ENCODE peak calls at places on chromosomes 12 and 14, in eight cellular contexts. U is stimulated activated CD4-positive, alpha-beta T cell treated with anti-CD3 and anti-CD28 coated beads, Interleukin-12 subunit alpha, Interleukin-12 subunit beta, amount 100 ng/mL, for 48 hours; I is WERI-Rb-1; P is adipocyte; D is activated CD4-positive, alpha-beta T cell treated with anti-CD3 and anti-CD28 coated beads for 36 hours; W is HCT116; L is GM23248; A is NCI-H510A treated with DMSO at 0.1 percent for 48 hours. J is an unnamed sample.

GRCh38 chr12:112122823-112123690 is 2.3 kb upstream of the TRAFD1 start:
- DNase-seq in U (no peak), I (no peak), P (peak; percentile 68), D (no peak), W (no peak), L (peak; percentile 75), A (no peak), J (no peak)

GRCh38 chr12:69501154-69501895 is 31.1 kb downstream of the FRS2 start:
- DNase-seq in U (no peak), I (no peak), P (peak; percentile 45), D (no peak), W (no peak), L (peak; percentile 76), A (no peak), J (no peak)

GRCh38 chr14:66231823-66232222 is 254.3 kb upstream of the CCDC196 start:
- DNase-seq in U (no peak), I (no peak), P (no peak), D (no peak), W (no peak), L (no peak), A (peak; percentile 22), J (no peak)

GRCh38 chr12:124294686-124295315 is at the start of gene RFLNA:
- DNase-seq in U (no peak), I (peak; percentile 38), P (peak; percentile 51), D (peak; percentile 12), W (no peak), L (peak; percentile 55), A (peak; percentile 12), J (no peak)

GRCh38 chr12:105205322-105206048 is 30.5 kb downstream of the APPL2 start:
- DNase-seq in U (no peak), I (no peak), P (no peak), D (no peak), W (no peak), L (no peak), A (peak; percentile 91), J (no peak)

GRCh38 chr14:60805881-60806569 is 71.5 kb downstream of the MNAT1 start:
- DNase-seq in U (peak; percentile 1), I (no peak), P (peak; percentile 16), D (no peak), W (no peak), L (peak; percentile 67), A (no peak), J (no peak)

GRCh38 chr12:50925342-50925651 is 27.0 kb upstream of the HIGD1C start:
- DNase-seq in U (no peak), I (no peak), P (no peak), D (no peak), W (no peak), L (no peak), A (peak; percentile 41), J (no peak)

GRCh38 chr12:11580125-11580751 is 69.2 kb upstream of the ETV6 start:
- DNase-seq in U (no peak), I (no peak), P (peak; percentile 88), D (no peak), W (no peak), L (peak; percentile 94), A (no peak), J (no peak)

GRCh38 chr12:29519585-29520182 is 22.2 kb upstream of the OVCH1 start:
- DNase-seq in U (peak; percentile 42), I (peak; percentile 9), P (peak; percentile 80), D (peak; percentile 39), W (peak; percentile 29), L (peak; percentile 56), A (peak; percentile 24), J (no peak)

GRCh38 chr12:11026118-11026517 is 3.7 kb upstream of the TAS2R19 start:
- DNase-seq in U (no peak), I (peak; percentile 10), P (no peak), D (no peak), W (no peak), L (no peak), A (no peak), J (no peak)

GRCh38 chr14:75821828-75822521 is 159.8 kb downstream of the TGFB3 start:
- DNase-seq in U (no peak), I (no peak), P (no peak), D (no peak), W (peak; percentile 54), L (peak; percentile 49), A (peak; percentile 91), J (no peak)

GRCh38 chr12:131894981-131895639 is 688 bp downstream of the ULK1 start:
- DNase-seq in U (no peak), I (no peak), P (peak; percentile 44), D (no peak), W (no peak), L (peak; percentile 38), A (no peak), J (no peak)

GRCh38 chr14:93970589-93970966 is 5.8 kb downstream of the ASB2 start:
- DNase-seq in U (no peak), I (peak; percentile 17), P (no peak), D (peak; percentile 83), W (peak; percentile 33), L (peak; percentile 36), A (peak; percentile 42), J (no peak)

GRCh38 chr14:59254911-59255545 is 66.6 kb downstream of the DAAM1 start:
- DNase-seq in U (no peak), I (no peak), P (peak; percentile 80), D (no peak), W (no peak), L (peak; percentile 71), A (peak; percentile 44), J (no peak)

GRCh38 chr14:87800216-87800615 is 192.8 kb downstream of the GALC start:
- DNase-seq in U (no peak), I (no peak), P (no peak), D (no peak), W (no peak), L (no peak), A (no peak), J (no peak)

GRCh38 chr12:100395811-100396210 is 38.9 kb downstream of the SLC17A8 start:
- DNase-seq in U (no peak), I (no peak), P (no peak), D (no peak), W (no peak), L (no peak), A (no peak), J (no peak)

J was measured in left ventricle myocardium inferior.